ENCODE peak calls at places on chromosomes 16 and 17, in five cellular contexts. B is fibroblast of the aortic adventitia, M is PC-3, T is ascending aorta, W is fibroblast of lung. U is an unnamed sample.

GRCh38 chr16:67198238-67198734 is 645 bp upstream of the ELMO3 start:
- DNase-seq in B (peak; percentile 49), T (no peak), W (peak; percentile 54), M (peak; percentile 30), U (peak; percentile 83)

GRCh38 chr16:27450836-27451341 is 48.9 kb downstream of the IL21R start:
- DNase-seq in W (peak; percentile 49), T (no peak), B (no peak), M (no peak), U (no peak)

GRCh38 chr17:17088511-17089205 is 46.4 kb downstream of the MPRIP start:
- DNase-seq in B (no peak), W (no peak), T (no peak), M (no peak), U (no peak)

GRCh38 chr17:5888811-5889210 is 181.4 kb upstream of the WSCD1 start:
- DNase-seq in M (peak; percentile 66), W (no peak), T (no peak), B (no peak), U (no peak)

GRCh38 chr17:32486701-32487459 is at the start of gene CDK5R1:
- DNase-seq in W (peak; percentile 48), T (no peak), B (peak; percentile 12), M (peak; percentile 50), U (peak; percentile 81)

GRCh38 chr16:67547423-67548264 is 14.7 kb upstream of the CTCF start:
- DNase-seq in W (no peak), T (no peak), B (no peak), M (no peak), U (no peak)

GRCh38 chr16:68265078-68265925 is 976 bp downstream of the SLC7A6 start:
- DNase-seq in W (peak; percentile 46), M (peak; percentile 80), T (peak; percentile 90), B (peak; percentile 74), U (peak; percentile 51)

GRCh38 chr16:53958481-53958880 is 254.5 kb downstream of the FTO start:
- DNase-seq in W (no peak), B (no peak), M (no peak), T (no peak), U (no peak)

GRCh38 chr16:10502766-10503165 is 77.6 kb downstream of the EMP2 start:
- DNase-seq in M (no peak), T (no peak), B (no peak), W (no peak), U (no peak)

GRCh38 chr16:75243667-75244224 is 7.7 kb downstream of the BCAR1 start:
- DNase-seq in B (no peak), M (no peak), T (no peak), W (no peak), U (no peak)

GRCh38 chr16:56424404-56424765 is 960 bp downstream of the AMFR start:
- DNase-seq in T (no peak), B (peak; percentile 23), M (no peak), W (peak; percentile 17), U (peak; percentile 13)

GRCh38 chr16:86511317-86512161 is 1.2 kb downstream of the FOXF1 start:
- DNase-seq in T (no peak), B (no peak), W (no peak), M (no peak), U (no peak)

GRCh38 chr16:79434097-79434496 is 166.4 kb downstream of the MAF start:
- DNase-seq in M (no peak), W (no peak), T (no peak), B (no peak), U (no peak)

GRCh38 chr17:71237903-71238538 is 882.8 kb upstream of the SOX9 start:
- DNase-seq in M (peak; percentile 87), T (no peak), W (peak; percentile 76), B (peak; percentile 4), U (no peak)

GRCh38 chr17:77086433-77087010 is 54.2 kb upstream of the SEC14L1 start:
- DNase-seq in T (peak; percentile 92), W (peak; percentile 76), B (peak; percentile 83), M (peak; percentile 98), U (peak; percentile 96)

GRCh38 chr17:68085751-68086445 is 50.4 kb downstream of the KPNA2 start:
- DNase-seq in T (no peak), B (no peak), W (no peak), M (no peak), U (peak; percentile 23)

GRCh38 chr16:53839150-53839549 is 135.2 kb downstream of the FTO start:
- DNase-seq in M (no peak), T (no peak), B (no peak), W (no peak), U (no peak)

GRCh38 chr17:33292981-33293867 is at the start of gene ASIC2:
- DNase-seq in B (no peak), M (peak; percentile 28), W (no peak), T (no peak), U (no peak)

GRCh38 chr17:76384987-76385891 is 830 bp downstream of the SPHK1 start:
- DNase-seq in W (no peak), T (peak; percentile 89), B (peak; percentile 70), M (peak; percentile 64), U (peak; percentile 30)

GRCh38 chr16:4273858-4274291 is 1.1 kb upstream of the TFAP4 start:
- DNase-seq in M (peak; percentile 53), B (peak; percentile 64), W (peak; percentile 47), T (peak; percentile 78), U (peak; percentile 89)

GRCh38 chr17:41098476-41098875 is 534 bp upstream of the KRTAP4-8 start:
- DNase-seq in W (no peak), T (no peak), M (peak; percentile 57), B (no peak), U (no peak)

GRCh38 chr17:29760771-29761682 is 138.3 kb upstream of the CORO6 start:
- DNase-seq in T (peak; percentile 95), B (peak; percentile 85), W (peak; percentile 89), M (peak; percentile 87), U (peak; percentile 82)

GRCh38 chr17:73131993-73132595 is 32.7 kb upstream of the SSTR2 start:
- DNase-seq in M (no peak), B (no peak), T (no peak), W (no peak), U (no peak)

GRCh38 chr16:73949574-73950348 is 346.9 kb upstream of the PSMD7 start:
- DNase-seq in W (peak; percentile 98), T (no peak), B (peak; percentile 59), M (peak; percentile 60), U (peak; percentile 53)

GRCh38 chr16:31493506-31494125 is 10.7 kb downstream of the SLC5A2 start:
- DNase-seq in T (no peak), W (no peak), M (no peak), B (no peak), U (no peak)

GRCh38 chr17:17042851-17043667 is 802 bp downstream of the MPRIP start:
- DNase-seq in B (peak; percentile 57), T (no peak), W (peak; percentile 51), M (peak; percentile 58), U (no peak)

GRCh38 chr16:1413684-1414531 is 596 bp downstream of the UNKL start:
- DNase-seq in B (peak; percentile 39), M (peak; percentile 41), T (peak; percentile 71), W (peak; percentile 54), U (peak; percentile 79)
- TF ChIP-seq CTCF in B (peak; percentile 55), M (peak; percentile 71), T (peak; percentile 53), W (peak; percentile 53), U (peak; percentile 80)

DNA sequence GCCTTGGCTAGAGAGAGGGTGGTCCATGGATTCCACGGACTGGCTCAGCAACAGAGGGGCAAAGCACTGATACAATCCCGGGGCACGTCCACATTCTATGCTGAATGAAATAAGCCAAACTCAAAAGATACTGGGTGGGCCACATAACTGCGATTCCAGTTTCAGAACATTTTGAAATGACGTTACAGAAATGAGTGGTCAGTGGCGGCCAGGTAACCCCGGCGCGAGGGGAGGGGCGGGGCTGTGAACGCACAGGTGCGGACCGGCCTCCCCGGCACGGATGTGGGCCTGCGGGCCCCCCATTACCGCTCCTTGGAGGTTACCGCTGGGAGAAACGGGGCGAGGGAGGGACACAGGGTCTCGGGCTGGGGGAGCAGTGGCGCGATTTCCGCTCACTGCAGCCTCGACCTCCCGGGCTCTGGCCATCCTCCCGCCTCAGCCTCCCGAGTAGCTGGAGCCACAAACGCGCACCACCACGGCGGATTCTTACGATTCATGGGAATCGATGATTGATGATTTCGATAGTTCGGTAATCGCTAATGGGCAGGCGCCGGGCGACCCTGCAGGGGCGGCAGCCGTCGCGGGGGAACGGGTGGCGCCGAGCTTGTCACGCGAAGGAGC is 559 bp downstream of the MVD start:
- DNase-seq in M (no peak), T (peak; percentile 58), W (no peak), B (no peak), U (no peak)
- TF ChIP-seq CTCF in M (no peak), T (no peak), W (no peak), B (no peak), U (no peak)

GRCh38 chr16:49514391-49514980 is 140.9 kb downstream of the C16orf78 start:
- DNase-seq in M (no peak), B (no peak), T (no peak), W (no peak), U (no peak)

GRCh38 chr16:49510676-49511305 is 137.2 kb downstream of the C16orf78 start:
- DNase-seq in M (no peak), W (no peak), B (no peak), T (no peak), U (no peak)

GRCh38 chr16:49513040-49513439 is 139.4 kb downstream of the C16orf78 start:
- DNase-seq in B (peak; percentile 10), T (no peak), M (no peak), W (no peak), U (peak; percentile 25)

GRCh38 chr16:49505556-49505955 is 132.0 kb downstream of the C16orf78 start:
- DNase-seq in M (no peak), B (no peak), T (no peak), W (no peak), U (no peak)

DNA sequence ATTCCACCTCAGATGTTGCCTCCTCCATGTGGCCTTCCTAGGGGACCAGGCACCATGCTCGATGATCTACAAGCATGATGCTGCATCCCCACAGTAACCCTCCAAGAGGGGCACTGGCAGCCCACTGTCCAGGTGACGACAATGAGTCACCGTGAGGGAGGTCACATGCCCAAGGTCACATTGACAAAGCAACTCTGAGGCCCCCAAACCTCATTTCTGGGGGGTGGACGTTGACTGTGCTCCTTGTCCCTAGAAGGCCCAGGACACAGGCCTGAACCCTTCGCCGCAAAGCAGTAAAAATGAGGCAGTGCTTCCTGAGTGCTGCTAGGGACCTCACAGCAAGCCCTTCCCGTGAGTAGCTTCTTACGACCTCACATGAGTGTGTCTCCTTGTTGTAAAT is 136.5 kb downstream of the C16orf78 start:
- DNase-seq in T (no peak), B (no peak), M (no peak), W (no peak), U (no peak)
- TF ChIP-seq CTCF in T (no peak), B (no peak), M (no peak), W (no peak), U (no peak)

GRCh38 chr16:5916711-5917191 is 819.2 kb upstream of the EEF2KMT start:
- DNase-seq in T (no peak), M (no peak), W (no peak), B (no peak), U (peak; percentile 21)

GRCh38 chr16:5917436-5917835 is 819.8 kb upstream of the EEF2KMT start:
- DNase-seq in W (no peak), B (no peak), M (no peak), T (no peak), U (no peak)

DNA sequence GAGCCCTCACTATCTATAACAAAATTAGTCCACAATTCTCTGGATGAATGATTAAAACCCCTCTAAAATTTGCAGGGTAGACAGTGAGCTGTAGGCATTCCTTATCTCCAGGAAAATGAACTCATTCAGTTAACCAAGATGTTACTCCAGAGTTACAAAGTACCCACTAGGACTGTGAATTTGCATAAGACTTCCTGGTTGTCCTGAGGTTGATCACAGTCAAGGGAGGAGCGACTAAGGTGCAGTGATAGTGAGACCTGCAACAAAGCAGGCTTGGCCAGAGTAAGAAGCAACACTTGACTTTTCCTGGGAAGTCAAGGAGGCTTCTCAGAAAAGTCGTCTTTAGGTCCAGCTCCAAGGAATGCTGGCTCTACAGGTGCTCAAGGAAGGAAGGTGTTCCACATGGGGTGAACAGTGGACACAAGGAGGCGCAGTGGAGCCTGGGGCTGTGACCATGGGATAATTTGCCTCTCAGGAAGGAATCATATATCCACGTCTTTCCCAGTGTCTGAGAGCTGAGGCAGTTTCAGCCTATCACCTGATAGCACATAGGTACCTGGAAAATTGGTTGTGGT is 821.0 kb upstream of the EEF2KMT start:
- DNase-seq in W (no peak), B (no peak), T (no peak), M (no peak), U (peak; percentile 58)
- TF ChIP-seq CTCF in W (no peak), B (no peak), T (no peak), M (no peak), U (peak; percentile 41)

U was measured in Calu3.